ENCODE peak calls at places on chromosomes 1 and 21, in six cellular contexts. One of them, this sample, is unnamed.

GRCh38 chr1:201259476-201260235 is 23.6 kb upstream of the PKP1 start:
- DNase-seq in endothelial cell: no peak
- DNase-seq in dorsolateral prefrontal cortex: no peak
- DNase-seq in PC-9: peak
- DNase-seq in activated T-cell treated with anti-CD3 and anti-CD28 coated beads for 4 hours: no peak
- DNase-seq in stimulated activated CD4-positive, alpha-beta T cell treated with anti-CD3 and anti-CD28 coated beads, Interleukin-2, amount 100 ng/mL, for 24 hours: no peak
- DNase-seq in this sample: no peak

GRCh38 chr21:29190920-29191319 is 60.5 kb downstream of the MAP3K7CL start:
- DNase-seq in endothelial cell: no peak
- DNase-seq in dorsolateral prefrontal cortex: no peak
- DNase-seq in PC-9: no peak
- DNase-seq in activated T-cell treated with anti-CD3 and anti-CD28 coated beads for 4 hours: no peak
- DNase-seq in stimulated activated CD4-positive, alpha-beta T cell treated with anti-CD3 and anti-CD28 coated beads, Interleukin-2, amount 100 ng/mL, for 24 hours: no peak
- DNase-seq in this sample: no peak

GRCh38 chr1:119440908-119441307 is 26.0 kb downstream of the HSD3B2 start:
- DNase-seq in endothelial cell: no peak
- DNase-seq in dorsolateral prefrontal cortex: no peak
- DNase-seq in PC-9: no peak
- DNase-seq in activated T-cell treated with anti-CD3 and anti-CD28 coated beads for 4 hours: no peak
- DNase-seq in stimulated activated CD4-positive, alpha-beta T cell treated with anti-CD3 and anti-CD28 coated beads, Interleukin-2, amount 100 ng/mL, for 24 hours: no peak
- DNase-seq in this sample: no peak

GRCh38 chr1:107870691-107871090 is 94.3 kb downstream of the VAV3 start:
- DNase-seq in endothelial cell: no peak
- DNase-seq in dorsolateral prefrontal cortex: no peak
- DNase-seq in PC-9: no peak
- DNase-seq in activated T-cell treated with anti-CD3 and anti-CD28 coated beads for 4 hours: no peak
- DNase-seq in stimulated activated CD4-positive, alpha-beta T cell treated with anti-CD3 and anti-CD28 coated beads, Interleukin-2, amount 100 ng/mL, for 24 hours: no peak
- DNase-seq in this sample: no peak

GRCh38 chr21:42653492-42654061 is at the start of gene PDE9A:
- DNase-seq in endothelial cell: peak
- DNase-seq in dorsolateral prefrontal cortex: no peak
- DNase-seq in PC-9: peak
- DNase-seq in activated T-cell treated with anti-CD3 and anti-CD28 coated beads for 4 hours: no peak
- DNase-seq in stimulated activated CD4-positive, alpha-beta T cell treated with anti-CD3 and anti-CD28 coated beads, Interleukin-2, amount 100 ng/mL, for 24 hours: peak
- DNase-seq in this sample: no peak

GRCh38 chr1:23627065-23627464 is 64.5 kb upstream of the RPL11 start:
- DNase-seq in endothelial cell: no peak
- DNase-seq in dorsolateral prefrontal cortex: no peak
- DNase-seq in PC-9: peak
- DNase-seq in activated T-cell treated with anti-CD3 and anti-CD28 coated beads for 4 hours: no peak
- DNase-seq in stimulated activated CD4-positive, alpha-beta T cell treated with anti-CD3 and anti-CD28 coated beads, Interleukin-2, amount 100 ng/mL, for 24 hours: no peak
- DNase-seq in this sample: no peak

GRCh38 chr1:29156543-29157268 is 25.0 kb downstream of the SRSF4 start:
- DNase-seq in endothelial cell: no peak
- DNase-seq in dorsolateral prefrontal cortex: no peak
- DNase-seq in PC-9: no peak
- DNase-seq in activated T-cell treated with anti-CD3 and anti-CD28 coated beads for 4 hours: no peak
- DNase-seq in stimulated activated CD4-positive, alpha-beta T cell treated with anti-CD3 and anti-CD28 coated beads, Interleukin-2, amount 100 ng/mL, for 24 hours: no peak
- DNase-seq in this sample: no peak

GRCh38 chr21:43957629-43958362 is 54.3 kb upstream of the TRAPPC10 start:
- DNase-seq in endothelial cell: no peak
- DNase-seq in dorsolateral prefrontal cortex: no peak
- DNase-seq in PC-9: no peak
- DNase-seq in activated T-cell treated with anti-CD3 and anti-CD28 coated beads for 4 hours: no peak
- DNase-seq in stimulated activated CD4-positive, alpha-beta T cell treated with anti-CD3 and anti-CD28 coated beads, Interleukin-2, amount 100 ng/mL, for 24 hours: no peak
- DNase-seq in this sample: no peak

GRCh38 chr1:12488666-12489354 is 129.2 kb downstream of the DHRS3 start:
- DNase-seq in endothelial cell: no peak
- DNase-seq in dorsolateral prefrontal cortex: no peak
- DNase-seq in PC-9: no peak
- DNase-seq in activated T-cell treated with anti-CD3 and anti-CD28 coated beads for 4 hours: no peak
- DNase-seq in stimulated activated CD4-positive, alpha-beta T cell treated with anti-CD3 and anti-CD28 coated beads, Interleukin-2, amount 100 ng/mL, for 24 hours: no peak
- DNase-seq in this sample: no peak

GRCh38 chr1:231550448-231550781 is 21.9 kb downstream of the TSNAX start:
- DNase-seq in endothelial cell: peak
- DNase-seq in dorsolateral prefrontal cortex: no peak
- DNase-seq in PC-9: no peak
- DNase-seq in activated T-cell treated with anti-CD3 and anti-CD28 coated beads for 4 hours: no peak
- DNase-seq in stimulated activated CD4-positive, alpha-beta T cell treated with anti-CD3 and anti-CD28 coated beads, Interleukin-2, amount 100 ng/mL, for 24 hours: no peak
- DNase-seq in this sample: no peak

GRCh38 chr1:25854554-25854953 is 4.7 kb downstream of the AUNIP start:
- DNase-seq in endothelial cell: no peak
- DNase-seq in dorsolateral prefrontal cortex: no peak
- DNase-seq in PC-9: no peak
- DNase-seq in activated T-cell treated with anti-CD3 and anti-CD28 coated beads for 4 hours: no peak
- DNase-seq in stimulated activated CD4-positive, alpha-beta T cell treated with anti-CD3 and anti-CD28 coated beads, Interleukin-2, amount 100 ng/mL, for 24 hours: no peak
- DNase-seq in this sample: no peak

GRCh38 chr1:66575739-66576138 is 41.8 kb downstream of the SGIP1 start:
- DNase-seq in endothelial cell: no peak
- DNase-seq in dorsolateral prefrontal cortex: no peak
- DNase-seq in PC-9: no peak
- DNase-seq in activated T-cell treated with anti-CD3 and anti-CD28 coated beads for 4 hours: no peak
- DNase-seq in stimulated activated CD4-positive, alpha-beta T cell treated with anti-CD3 and anti-CD28 coated beads, Interleukin-2, amount 100 ng/mL, for 24 hours: no peak
- DNase-seq in this sample: no peak

GRCh38 chr1:226978350-226979114 is 38.4 kb downstream of the COQ8A start:
- DNase-seq in endothelial cell: no peak
- DNase-seq in dorsolateral prefrontal cortex: no peak
- DNase-seq in PC-9: no peak
- DNase-seq in activated T-cell treated with anti-CD3 and anti-CD28 coated beads for 4 hours: no peak
- DNase-seq in stimulated activated CD4-positive, alpha-beta T cell treated with anti-CD3 and anti-CD28 coated beads, Interleukin-2, amount 100 ng/mL, for 24 hours: no peak
- DNase-seq in this sample: no peak

GRCh38 chr21:38956791-38957571 is 151.3 kb downstream of the ETS2 start:
- DNase-seq in endothelial cell: no peak
- DNase-seq in dorsolateral prefrontal cortex: peak
- DNase-seq in PC-9: no peak
- DNase-seq in activated T-cell treated with anti-CD3 and anti-CD28 coated beads for 4 hours: no peak
- DNase-seq in stimulated activated CD4-positive, alpha-beta T cell treated with anti-CD3 and anti-CD28 coated beads, Interleukin-2, amount 100 ng/mL, for 24 hours: no peak
- DNase-seq in this sample: no peak

GRCh38 chr21:26892151-26892550 is 46.9 kb upstream of the ADAMTS1 start:
- DNase-seq in endothelial cell: no peak
- DNase-seq in dorsolateral prefrontal cortex: no peak
- DNase-seq in PC-9: no peak
- DNase-seq in activated T-cell treated with anti-CD3 and anti-CD28 coated beads for 4 hours: no peak
- DNase-seq in stimulated activated CD4-positive, alpha-beta T cell treated with anti-CD3 and anti-CD28 coated beads, Interleukin-2, amount 100 ng/mL, for 24 hours: no peak
- DNase-seq in this sample: no peak

GRCh38 chr1:101833312-101833711 is 163.4 kb downstream of the OLFM3 start:
- DNase-seq in endothelial cell: no peak
- DNase-seq in dorsolateral prefrontal cortex: no peak
- DNase-seq in PC-9: no peak
- DNase-seq in activated T-cell treated with anti-CD3 and anti-CD28 coated beads for 4 hours: no peak
- DNase-seq in stimulated activated CD4-positive, alpha-beta T cell treated with anti-CD3 and anti-CD28 coated beads, Interleukin-2, amount 100 ng/mL, for 24 hours: no peak
- DNase-seq in this sample: no peak

GRCh38 chr1:114209971-114210370 is 56.3 kb upstream of the SYT6 start:
- DNase-seq in endothelial cell: no peak
- DNase-seq in dorsolateral prefrontal cortex: no peak
- DNase-seq in PC-9: no peak
- DNase-seq in activated T-cell treated with anti-CD3 and anti-CD28 coated beads for 4 hours: no peak
- DNase-seq in stimulated activated CD4-positive, alpha-beta T cell treated with anti-CD3 and anti-CD28 coated beads, Interleukin-2, amount 100 ng/mL, for 24 hours: no peak
- DNase-seq in this sample: no peak

GRCh38 chr1:232600430-232601258 is 29.3 kb downstream of the SIPA1L2 start:
- DNase-seq in endothelial cell: no peak
- DNase-seq in dorsolateral prefrontal cortex: no peak
- DNase-seq in PC-9: no peak
- DNase-seq in activated T-cell treated with anti-CD3 and anti-CD28 coated beads for 4 hours: no peak
- DNase-seq in stimulated activated CD4-positive, alpha-beta T cell treated with anti-CD3 and anti-CD28 coated beads, Interleukin-2, amount 100 ng/mL, for 24 hours: no peak
- DNase-seq in this sample: no peak

GRCh38 chr1:201791051-201791774 is 37.7 kb upstream of the IPO9 start:
- DNase-seq in endothelial cell: no peak
- DNase-seq in dorsolateral prefrontal cortex: no peak
- DNase-seq in PC-9: no peak
- DNase-seq in activated T-cell treated with anti-CD3 and anti-CD28 coated beads for 4 hours: no peak
- DNase-seq in stimulated activated CD4-positive, alpha-beta T cell treated with anti-CD3 and anti-CD28 coated beads, Interleukin-2, amount 100 ng/mL, for 24 hours: no peak
- DNase-seq in this sample: no peak

GRCh38 chr1:16181887-16182719 is 26.2 kb upstream of the EPHA2 start:
- DNase-seq in endothelial cell: peak
- DNase-seq in dorsolateral prefrontal cortex: no peak
- DNase-seq in PC-9: peak
- DNase-seq in activated T-cell treated with anti-CD3 and anti-CD28 coated beads for 4 hours: no peak
- DNase-seq in stimulated activated CD4-positive, alpha-beta T cell treated with anti-CD3 and anti-CD28 coated beads, Interleukin-2, amount 100 ng/mL, for 24 hours: no peak
- DNase-seq in this sample: no peak

GRCh38 chr1:235304549-235305451 is 23.2 kb downstream of the ARID4B start:
- DNase-seq in endothelial cell: no peak
- DNase-seq in dorsolateral prefrontal cortex: no peak
- DNase-seq in PC-9: no peak
- DNase-seq in activated T-cell treated with anti-CD3 and anti-CD28 coated beads for 4 hours: no peak
- DNase-seq in stimulated activated CD4-positive, alpha-beta T cell treated with anti-CD3 and anti-CD28 coated beads, Interleukin-2, amount 100 ng/mL, for 24 hours: no peak
- DNase-seq in this sample: no peak

GRCh38 chr1:40857737-40858136 is 4.4 kb downstream of the CITED4 start:
- DNase-seq in endothelial cell: no peak
- DNase-seq in dorsolateral prefrontal cortex: no peak
- DNase-seq in PC-9: no peak
- DNase-seq in activated T-cell treated with anti-CD3 and anti-CD28 coated beads for 4 hours: no peak
- DNase-seq in stimulated activated CD4-positive, alpha-beta T cell treated with anti-CD3 and anti-CD28 coated beads, Interleukin-2, amount 100 ng/mL, for 24 hours: no peak
- DNase-seq in this sample: no peak

GRCh38 chr1:93503816-93504215 is 55.9 kb downstream of the FNBP1L start:
- DNase-seq in endothelial cell: no peak
- DNase-seq in dorsolateral prefrontal cortex: no peak
- DNase-seq in PC-9: no peak
- DNase-seq in activated T-cell treated with anti-CD3 and anti-CD28 coated beads for 4 hours: no peak
- DNase-seq in stimulated activated CD4-positive, alpha-beta T cell treated with anti-CD3 and anti-CD28 coated beads, Interleukin-2, amount 100 ng/mL, for 24 hours: no peak
- DNase-seq in this sample: no peak

GRCh38 chr1:156385534-156386031 is 16.6 kb downstream of the RHBG start:
- DNase-seq in endothelial cell: peak
- DNase-seq in dorsolateral prefrontal cortex: peak
- DNase-seq in PC-9: peak
- DNase-seq in activated T-cell treated with anti-CD3 and anti-CD28 coated beads for 4 hours: peak
- DNase-seq in stimulated activated CD4-positive, alpha-beta T cell treated with anti-CD3 and anti-CD28 coated beads, Interleukin-2, amount 100 ng/mL, for 24 hours: peak
- DNase-seq in this sample: peak

GRCh38 chr21:25625036-25625435 is 14.0 kb upstream of the JAM2 start:
- DNase-seq in endothelial cell: no peak
- DNase-seq in dorsolateral prefrontal cortex: no peak
- DNase-seq in PC-9: no peak
- DNase-seq in activated T-cell treated with anti-CD3 and anti-CD28 coated beads for 4 hours: no peak
- DNase-seq in stimulated activated CD4-positive, alpha-beta T cell treated with anti-CD3 and anti-CD28 coated beads, Interleukin-2, amount 100 ng/mL, for 24 hours: no peak
- DNase-seq in this sample: no peak

This sample was measured in activated gamma-delta T cell treated with anti-CD3 and anti-CD28 coated beads, Interleukin-2, amount 50 U/mL, for 16 hours.